ENCODE peak calls at places on chromosome 19, in four cellular contexts. One of them, this sample, is unnamed. For H3K36me3, the result is how much of the 10 kb centered on the place peaks cover.

GRCh38 chr19:2800506-2800905 is 15.2 kb downstream of the THOP1 start:
- DNase-seq in heart left ventricle: no peak
- DNase-seq in osteoblast: peak
- DNase-seq in bronchial epithelial cell: no peak
- DNase-seq in this sample: peak

GRCh38 chr19:49580264-49581006 is at the start of gene NOSIP:
- DNase-seq in bronchial epithelial cell: peak
- DNase-seq in heart left ventricle: peak
- DNase-seq in osteoblast: peak
- DNase-seq in this sample: peak

GRCh38 chr19:7772752-7773291 is 9.8 kb downstream of the CLEC4M start:
- DNase-seq in bronchial epithelial cell: peak
- DNase-seq in osteoblast: no peak
- DNase-seq in heart left ventricle: no peak
- DNase-seq in this sample: no peak

GRCh38 chr19:19628499-19629134 is 597 bp upstream of the LPAR2 start:
- DNase-seq in osteoblast: peak
- DNase-seq in heart left ventricle: no peak
- DNase-seq in bronchial epithelial cell: peak
- DNase-seq in this sample: peak

GRCh38 chr19:4089400-4089908 is 22.8 kb upstream of the ZBTB7A start:
- DNase-seq in bronchial epithelial cell: no peak
- DNase-seq in heart left ventricle: no peak
- DNase-seq in osteoblast: no peak
- DNase-seq in this sample: peak

GRCh38 chr19:53597023-53597422 is 34.8 kb upstream of the DPRX start:
- DNase-seq in heart left ventricle: no peak
- DNase-seq in osteoblast: no peak
- DNase-seq in bronchial epithelial cell: peak
- DNase-seq in this sample: no peak

GRCh38 chr19:35446194-35446593 is 1.9 kb upstream of the FFAR2 start:
- DNase-seq in osteoblast: no peak
- DNase-seq in bronchial epithelial cell: no peak
- DNase-seq in heart left ventricle: no peak
- DNase-seq in this sample: no peak

GRCh38 chr19:33376931-33377557 is 3.5 kb downstream of the CEBPG start:
- DNase-seq in heart left ventricle: no peak
- DNase-seq in bronchial epithelial cell: peak
- DNase-seq in osteoblast: peak
- DNase-seq in this sample: no peak

GRCh38 chr19:10000171-10000826 is 10.0 kb downstream of the COL5A3 start:
- DNase-seq in osteoblast: peak
- DNase-seq in heart left ventricle: peak
- DNase-seq in bronchial epithelial cell: peak
- DNase-seq in this sample: peak

GRCh38 chr19:20077791-20078463 is at the start of gene ZNF90:
- DNase-seq in osteoblast: peak
- DNase-seq in bronchial epithelial cell: peak
- DNase-seq in heart left ventricle: peak
- DNase-seq in this sample: peak

GRCh38 chr19:14562660-14563589 is 8.9 kb downstream of the NDUFB7 start:
- DNase-seq in bronchial epithelial cell: no peak
- DNase-seq in heart left ventricle: no peak
- DNase-seq in osteoblast: no peak
- DNase-seq in this sample: peak

GRCh38 chr19:13005861-13006370 is 10.6 kb downstream of the NFIX start:
- DNase-seq in osteoblast: no peak
- DNase-seq in heart left ventricle: no peak
- DNase-seq in bronchial epithelial cell: no peak
- DNase-seq in this sample: peak
- H3K4me3 ChIP-seq in osteoblast: no peak
- H3K4me3 ChIP-seq in heart left ventricle: no peak
- H3K4me3 ChIP-seq in bronchial epithelial cell: no peak
- H3K4me3 ChIP-seq in this sample: no peak

GRCh38 chr19:16527971-16528521 is 14.2 kb downstream of the CHERP start:
- DNase-seq in heart left ventricle: no peak
- DNase-seq in bronchial epithelial cell: no peak
- DNase-seq in osteoblast: peak
- DNase-seq in this sample: peak
- H3K36me3 ChIP-seq in heart left ventricle: under half
- H3K36me3 ChIP-seq in bronchial epithelial cell: half or more
- H3K36me3 ChIP-seq in osteoblast: half or more
- H3K36me3 ChIP-seq in this sample: half or more

DNA sequence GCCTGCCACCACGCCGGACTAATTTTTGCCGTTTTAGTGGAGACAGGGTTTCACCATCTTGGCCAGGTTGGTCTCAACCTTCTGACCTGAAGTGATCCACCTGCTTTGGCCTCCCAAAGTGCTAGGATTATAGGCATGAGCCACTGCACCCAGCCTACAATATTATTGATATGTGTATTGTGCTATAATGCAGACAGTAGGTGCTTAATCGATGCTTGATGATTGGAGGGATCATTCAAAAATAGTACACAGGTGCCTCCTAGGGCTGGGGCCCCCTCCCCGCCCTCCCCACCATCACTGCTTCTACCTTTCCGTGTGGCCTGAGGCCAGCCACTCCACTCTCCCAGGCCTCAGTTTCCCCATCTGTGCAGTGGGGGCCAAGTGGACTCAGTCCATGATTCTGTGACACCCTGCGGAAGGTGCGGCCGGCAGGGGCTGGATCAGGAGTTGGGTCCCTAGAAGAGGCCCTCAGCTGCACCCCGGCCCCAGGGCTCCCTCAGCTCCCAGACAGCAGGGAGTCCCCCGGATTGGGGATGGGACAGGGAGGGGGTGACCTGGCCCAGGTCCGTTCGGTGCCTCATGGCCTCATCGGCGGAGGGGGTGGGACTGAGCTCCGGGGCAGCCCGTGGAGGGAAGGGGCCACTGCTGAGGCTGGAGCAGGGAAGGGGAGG is 1.4 kb downstream of the ADAMTSL5 start:
- DNase-seq in bronchial epithelial cell: no peak
- DNase-seq in heart left ventricle: no peak
- DNase-seq in osteoblast: no peak
- DNase-seq in this sample: no peak
- H3K4me3 ChIP-seq in bronchial epithelial cell: no peak
- H3K4me3 ChIP-seq in heart left ventricle: peak
- H3K4me3 ChIP-seq in osteoblast: no peak
- H3K4me3 ChIP-seq in this sample: no peak

GRCh38 chr19:29010276-29010675 is 202.7 kb downstream of the UQCRFS1 start:
- DNase-seq in bronchial epithelial cell: no peak
- DNase-seq in heart left ventricle: no peak
- DNase-seq in osteoblast: no peak
- DNase-seq in this sample: no peak
- H3K36me3 ChIP-seq in bronchial epithelial cell: under half
- H3K36me3 ChIP-seq in heart left ventricle: under half
- H3K36me3 ChIP-seq in osteoblast: under half
- H3K36me3 ChIP-seq in this sample: under half

GRCh38 chr19:1470864-1471513 is 8.0 kb downstream of the C19orf25 start:
- DNase-seq in bronchial epithelial cell: no peak
- DNase-seq in heart left ventricle: peak
- DNase-seq in osteoblast: peak
- DNase-seq in this sample: peak

GRCh38 chr19:1468274-1469199 is 10.5 kb downstream of the C19orf25 start:
- DNase-seq in heart left ventricle: peak
- DNase-seq in osteoblast: peak
- DNase-seq in bronchial epithelial cell: peak
- DNase-seq in this sample: peak

GRCh38 chr19:1471514-1472107 is 7.4 kb downstream of the C19orf25 start:
- DNase-seq in bronchial epithelial cell: no peak
- DNase-seq in heart left ventricle: peak
- DNase-seq in osteoblast: peak
- DNase-seq in this sample: no peak

GRCh38 chr19:1469200-1469935 is 9.6 kb downstream of the C19orf25 start:
- DNase-seq in osteoblast: peak
- DNase-seq in heart left ventricle: peak
- DNase-seq in bronchial epithelial cell: no peak
- DNase-seq in this sample: peak

GRCh38 chr19:1469936-1470863 is 8.8 kb downstream of the C19orf25 start:
- DNase-seq in bronchial epithelial cell: peak
- DNase-seq in heart left ventricle: peak
- DNase-seq in osteoblast: peak
- DNase-seq in this sample: peak
- H3K4me3 ChIP-seq in bronchial epithelial cell: peak
- H3K4me3 ChIP-seq in heart left ventricle: peak
- H3K4me3 ChIP-seq in osteoblast: no peak
- H3K4me3 ChIP-seq in this sample: peak

GRCh38 chr19:18456974-18457373 is 19.0 kb upstream of the ISYNA1 start:
- DNase-seq in heart left ventricle: no peak
- DNase-seq in bronchial epithelial cell: no peak
- DNase-seq in osteoblast: peak
- DNase-seq in this sample: no peak

GRCh38 chr19:18453269-18454024 is 15.5 kb upstream of the ISYNA1 start:
- DNase-seq in osteoblast: peak
- DNase-seq in heart left ventricle: no peak
- DNase-seq in bronchial epithelial cell: peak
- DNase-seq in this sample: no peak

GRCh38 chr19:18457478-18458331 is 19.8 kb upstream of the ISYNA1 start:
- DNase-seq in osteoblast: peak
- DNase-seq in heart left ventricle: no peak
- DNase-seq in bronchial epithelial cell: no peak
- DNase-seq in this sample: no peak

GRCh38 chr19:18452386-18452785 is 14.5 kb upstream of the ISYNA1 start:
- DNase-seq in osteoblast: no peak
- DNase-seq in bronchial epithelial cell: no peak
- DNase-seq in heart left ventricle: no peak
- DNase-seq in this sample: no peak

DNA sequence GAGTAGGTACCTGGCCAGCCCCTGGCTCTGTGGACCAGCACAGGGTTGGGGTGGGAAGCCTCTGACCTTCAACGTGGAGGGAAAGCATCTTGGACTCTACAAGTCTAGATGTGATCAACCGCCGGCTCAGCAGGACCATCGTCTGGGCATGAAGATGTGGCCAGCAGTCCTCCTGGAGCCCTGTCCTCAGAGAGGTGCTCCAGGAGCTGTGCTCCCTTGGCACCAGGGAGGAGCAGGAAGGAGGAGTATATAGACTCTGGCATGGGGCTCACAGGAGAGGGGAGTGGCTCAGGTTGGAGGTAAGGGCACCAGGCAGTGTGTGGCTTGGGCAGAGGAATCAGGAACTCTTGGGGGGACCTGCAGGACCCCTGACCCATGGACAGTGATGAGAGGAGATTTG is 18.3 kb upstream of the ISYNA1 start:
- DNase-seq in heart left ventricle: no peak
- DNase-seq in osteoblast: no peak
- DNase-seq in bronchial epithelial cell: no peak
- DNase-seq in this sample: no peak
- H3K36me3 ChIP-seq in heart left ventricle: under half
- H3K36me3 ChIP-seq in osteoblast: under half
- H3K36me3 ChIP-seq in bronchial epithelial cell: under half
- H3K36me3 ChIP-seq in this sample: under half

DNA sequence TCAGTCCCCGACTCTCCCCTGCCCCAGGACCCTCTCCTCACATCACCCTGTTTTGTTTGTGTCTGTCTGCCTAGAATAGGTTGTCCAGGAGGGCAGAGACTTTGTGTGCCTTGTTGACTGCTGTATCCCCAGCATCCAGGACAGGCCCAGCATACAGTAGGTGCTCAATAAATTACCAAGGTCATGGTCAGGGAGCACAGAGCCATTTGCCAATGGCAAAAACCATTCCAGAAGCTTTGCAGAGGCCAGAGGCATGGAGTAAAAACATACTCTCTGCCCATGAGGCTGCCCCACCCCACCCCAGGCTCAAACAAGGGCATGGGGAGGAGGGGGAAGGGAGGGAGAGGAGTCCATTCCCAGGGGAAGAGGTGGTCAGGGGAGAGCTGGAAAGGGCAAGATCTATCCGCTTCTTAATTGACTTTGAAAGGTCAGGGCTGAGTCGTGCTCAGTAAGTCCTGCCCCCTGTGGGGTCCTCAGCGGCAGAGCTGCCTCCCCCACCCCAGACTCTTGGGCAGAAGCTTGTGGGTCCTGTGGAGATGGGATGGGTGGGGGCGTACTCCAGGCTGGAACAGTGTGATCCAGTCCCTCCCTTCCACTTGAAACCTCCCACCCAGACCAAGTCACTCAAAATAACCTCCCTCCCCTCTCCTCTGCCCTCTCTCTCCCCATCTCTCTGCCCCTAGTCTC is 4.4 kb downstream of the GPR4 start:
- DNase-seq in osteoblast: peak
- DNase-seq in heart left ventricle: no peak
- DNase-seq in bronchial epithelial cell: no peak
- DNase-seq in this sample: peak
- H3K4me3 ChIP-seq in osteoblast: peak
- H3K4me3 ChIP-seq in heart left ventricle: peak
- H3K4me3 ChIP-seq in bronchial epithelial cell: no peak
- H3K4me3 ChIP-seq in this sample: peak

GRCh38 chr19:47264629-47265028 is 8.3 kb downstream of the CCDC9 start:
- DNase-seq in heart left ventricle: no peak
- DNase-seq in osteoblast: peak
- DNase-seq in bronchial epithelial cell: no peak
- DNase-seq in this sample: peak
- H3K36me3 ChIP-seq in heart left ventricle: under half
- H3K36me3 ChIP-seq in osteoblast: half or more
- H3K36me3 ChIP-seq in bronchial epithelial cell: under half
- H3K36me3 ChIP-seq in this sample: under half

GRCh38 chr19:38615007-38615581 is 2.7 kb downstream of the MAP4K1 start:
- DNase-seq in heart left ventricle: no peak
- DNase-seq in bronchial epithelial cell: no peak
- DNase-seq in osteoblast: no peak
- DNase-seq in this sample: peak
- H3K4me3 ChIP-seq in heart left ventricle: no peak
- H3K4me3 ChIP-seq in bronchial epithelial cell: no peak
- H3K4me3 ChIP-seq in osteoblast: no peak
- H3K4me3 ChIP-seq in this sample: no peak

This sample was measured in H7.